ENCODE peak calls at places on chromosomes 2 and 18, in ten cellular contexts. One of them, this sample, is unnamed.

GRCh38 chr2:20580690-20581437 is 70.0 kb downstream of the HS1BP3 start:
- DNase-seq in GM19239: no peak
- DNase-seq in psoas muscle: peak
- DNase-seq in HFFc6: no peak
- DNase-seq in hepatic stellate cell: no peak
- DNase-seq in stimulated activated CD4-positive, alpha-beta T cell treated with anti-CD3 and anti-CD28 coated beads, Interleukin-1b, Interleukin-23, amount 100 ng/mL, for 24 hours: no peak
- DNase-seq in HT1080: peak
- DNase-seq in G401: no peak
- DNase-seq in stimulated activated CD8-positive, alpha-beta memory T cell treated with anti-CD3 and anti-CD28 coated beads, Interleukin-12 subunit alpha, Interleukin-12 subunit beta, amount 100 ng/mL, for 1 hour: no peak
- DNase-seq in A549: no peak
- DNase-seq in this sample: no peak

GRCh38 chr18:36402765-36403396 is 105.4 kb downstream of the FHOD3 start:
- DNase-seq in psoas muscle: peak
- DNase-seq in HFFc6: peak
- DNase-seq in GM19239: no peak
- DNase-seq in A549: no peak
- DNase-seq in stimulated activated CD4-positive, alpha-beta T cell treated with anti-CD3 and anti-CD28 coated beads, Interleukin-1b, Interleukin-23, amount 100 ng/mL, for 24 hours: no peak
- DNase-seq in hepatic stellate cell: no peak
- DNase-seq in G401: no peak
- DNase-seq in HT1080: no peak
- DNase-seq in stimulated activated CD8-positive, alpha-beta memory T cell treated with anti-CD3 and anti-CD28 coated beads, Interleukin-12 subunit alpha, Interleukin-12 subunit beta, amount 100 ng/mL, for 1 hour: no peak
- DNase-seq in this sample: no peak

GRCh38 chr2:171056307-171056706 is 104.4 kb downstream of the TLK1 start:
- DNase-seq in psoas muscle: no peak
- DNase-seq in A549: no peak
- DNase-seq in HT1080: no peak
- DNase-seq in hepatic stellate cell: peak
- DNase-seq in stimulated activated CD4-positive, alpha-beta T cell treated with anti-CD3 and anti-CD28 coated beads, Interleukin-1b, Interleukin-23, amount 100 ng/mL, for 24 hours: no peak
- DNase-seq in HFFc6: peak
- DNase-seq in GM19239: no peak
- DNase-seq in G401: no peak
- DNase-seq in stimulated activated CD8-positive, alpha-beta memory T cell treated with anti-CD3 and anti-CD28 coated beads, Interleukin-12 subunit alpha, Interleukin-12 subunit beta, amount 100 ng/mL, for 1 hour: no peak
- DNase-seq in this sample: no peak

GRCh38 chr18:48142353-48142752 is 211.9 kb upstream of the SMAD2 start:
- DNase-seq in G401: no peak
- DNase-seq in stimulated activated CD4-positive, alpha-beta T cell treated with anti-CD3 and anti-CD28 coated beads, Interleukin-1b, Interleukin-23, amount 100 ng/mL, for 24 hours: no peak
- DNase-seq in psoas muscle: no peak
- DNase-seq in HFFc6: no peak
- DNase-seq in HT1080: no peak
- DNase-seq in GM19239: no peak
- DNase-seq in stimulated activated CD8-positive, alpha-beta memory T cell treated with anti-CD3 and anti-CD28 coated beads, Interleukin-12 subunit alpha, Interleukin-12 subunit beta, amount 100 ng/mL, for 1 hour: no peak
- DNase-seq in A549: no peak
- DNase-seq in hepatic stellate cell: no peak
- DNase-seq in this sample: no peak

GRCh38 chr2:225177098-225177497 is 134.8 kb upstream of the DOCK10 start:
- DNase-seq in stimulated activated CD4-positive, alpha-beta T cell treated with anti-CD3 and anti-CD28 coated beads, Interleukin-1b, Interleukin-23, amount 100 ng/mL, for 24 hours: no peak
- DNase-seq in stimulated activated CD8-positive, alpha-beta memory T cell treated with anti-CD3 and anti-CD28 coated beads, Interleukin-12 subunit alpha, Interleukin-12 subunit beta, amount 100 ng/mL, for 1 hour: no peak
- DNase-seq in GM19239: no peak
- DNase-seq in hepatic stellate cell: no peak
- DNase-seq in HFFc6: peak
- DNase-seq in A549: no peak
- DNase-seq in G401: no peak
- DNase-seq in psoas muscle: no peak
- DNase-seq in HT1080: peak
- DNase-seq in this sample: peak

GRCh38 chr18:5839102-5839501 is 56.2 kb downstream of the TMEM200C start:
- DNase-seq in HFFc6: no peak
- DNase-seq in GM19239: no peak
- DNase-seq in psoas muscle: no peak
- DNase-seq in hepatic stellate cell: no peak
- DNase-seq in G401: no peak
- DNase-seq in stimulated activated CD4-positive, alpha-beta T cell treated with anti-CD3 and anti-CD28 coated beads, Interleukin-1b, Interleukin-23, amount 100 ng/mL, for 24 hours: no peak
- DNase-seq in HT1080: no peak
- DNase-seq in A549: no peak
- DNase-seq in stimulated activated CD8-positive, alpha-beta memory T cell treated with anti-CD3 and anti-CD28 coated beads, Interleukin-12 subunit alpha, Interleukin-12 subunit beta, amount 100 ng/mL, for 1 hour: no peak
- DNase-seq in this sample: no peak

GRCh38 chr2:143347303-143347702 is 218.1 kb downstream of the ARHGAP15 start:
- DNase-seq in psoas muscle: no peak
- DNase-seq in GM19239: no peak
- DNase-seq in HFFc6: no peak
- DNase-seq in HT1080: no peak
- DNase-seq in stimulated activated CD4-positive, alpha-beta T cell treated with anti-CD3 and anti-CD28 coated beads, Interleukin-1b, Interleukin-23, amount 100 ng/mL, for 24 hours: no peak
- DNase-seq in G401: no peak
- DNase-seq in A549: no peak
- DNase-seq in stimulated activated CD8-positive, alpha-beta memory T cell treated with anti-CD3 and anti-CD28 coated beads, Interleukin-12 subunit alpha, Interleukin-12 subunit beta, amount 100 ng/mL, for 1 hour: no peak
- DNase-seq in hepatic stellate cell: no peak
- DNase-seq in this sample: no peak

GRCh38 chr2:222774941-222775340 is 85.9 kb upstream of the ACSL3 start:
- DNase-seq in G401: no peak
- DNase-seq in stimulated activated CD4-positive, alpha-beta T cell treated with anti-CD3 and anti-CD28 coated beads, Interleukin-1b, Interleukin-23, amount 100 ng/mL, for 24 hours: no peak
- DNase-seq in GM19239: no peak
- DNase-seq in HT1080: peak
- DNase-seq in stimulated activated CD8-positive, alpha-beta memory T cell treated with anti-CD3 and anti-CD28 coated beads, Interleukin-12 subunit alpha, Interleukin-12 subunit beta, amount 100 ng/mL, for 1 hour: no peak
- DNase-seq in hepatic stellate cell: no peak
- DNase-seq in HFFc6: peak
- DNase-seq in A549: no peak
- DNase-seq in psoas muscle: no peak
- DNase-seq in this sample: no peak

GRCh38 chr2:60556998-60557955 is 3.8 kb upstream of the BCL11A start:
- DNase-seq in stimulated activated CD8-positive, alpha-beta memory T cell treated with anti-CD3 and anti-CD28 coated beads, Interleukin-12 subunit alpha, Interleukin-12 subunit beta, amount 100 ng/mL, for 1 hour: no peak
- DNase-seq in A549: no peak
- DNase-seq in hepatic stellate cell: no peak
- DNase-seq in stimulated activated CD4-positive, alpha-beta T cell treated with anti-CD3 and anti-CD28 coated beads, Interleukin-1b, Interleukin-23, amount 100 ng/mL, for 24 hours: no peak
- DNase-seq in G401: no peak
- DNase-seq in psoas muscle: no peak
- DNase-seq in HT1080: no peak
- DNase-seq in HFFc6: no peak
- DNase-seq in GM19239: no peak
- DNase-seq in this sample: no peak

GRCh38 chr18:4870177-4870773 is 326.8 kb downstream of the AKAIN1 start:
- DNase-seq in HFFc6: no peak
- DNase-seq in A549: no peak
- DNase-seq in HT1080: peak
- DNase-seq in psoas muscle: no peak
- DNase-seq in stimulated activated CD4-positive, alpha-beta T cell treated with anti-CD3 and anti-CD28 coated beads, Interleukin-1b, Interleukin-23, amount 100 ng/mL, for 24 hours: no peak
- DNase-seq in GM19239: no peak
- DNase-seq in stimulated activated CD8-positive, alpha-beta memory T cell treated with anti-CD3 and anti-CD28 coated beads, Interleukin-12 subunit alpha, Interleukin-12 subunit beta, amount 100 ng/mL, for 1 hour: no peak
- DNase-seq in G401: no peak
- DNase-seq in hepatic stellate cell: no peak
- DNase-seq in this sample: no peak

This sample was measured in epithelial cell of prostate.